ENCODE peak calls at places on chromosomes 3 and 15, in five cellular contexts. J, C, L, K and W are unnamed samples.

GRCh38 chr3:13497386-13497785 is 17.3 kb downstream of the HDAC11 start:
- DNase-seq in K (no peak), L (peak), C (no peak), J (no peak), W (no peak)

GRCh38 chr3:189981668-189982067 is 139.0 kb downstream of the P3H2 start:
- DNase-seq in K (no peak), L (peak), J (peak), C (no peak), W (no peak)

GRCh38 chr15:41554401-41554800 is 4.6 kb upstream of the TYRO3 start:
- DNase-seq in C (no peak), K (no peak), L (no peak), J (no peak), W (no peak)

GRCh38 chr3:172591876-172592771 is 68.9 kb upstream of the TNFSF10 start:
- DNase-seq in C (peak), L (no peak), K (no peak), J (no peak), W (no peak)

GRCh38 chr3:11381563-11381962 is 109.4 kb downstream of the ATG7 start:
- DNase-seq in J (no peak), L (no peak), K (no peak), C (no peak), W (no peak)

GRCh38 chr15:73981761-73982222 is 10.3 kb downstream of the STOML1 start:
- DNase-seq in K (no peak), J (no peak), L (peak), C (no peak), W (no peak)

GRCh38 chr3:165895919-165896318 is 58.7 kb upstream of the BCHE start:
- DNase-seq in J (peak), C (no peak), L (no peak), K (no peak), W (no peak)

GRCh38 chr3:25508901-25509300 is 80.8 kb downstream of the RARB start:
- DNase-seq in L (peak), C (no peak), K (peak), J (peak), W (no peak)

DNA sequence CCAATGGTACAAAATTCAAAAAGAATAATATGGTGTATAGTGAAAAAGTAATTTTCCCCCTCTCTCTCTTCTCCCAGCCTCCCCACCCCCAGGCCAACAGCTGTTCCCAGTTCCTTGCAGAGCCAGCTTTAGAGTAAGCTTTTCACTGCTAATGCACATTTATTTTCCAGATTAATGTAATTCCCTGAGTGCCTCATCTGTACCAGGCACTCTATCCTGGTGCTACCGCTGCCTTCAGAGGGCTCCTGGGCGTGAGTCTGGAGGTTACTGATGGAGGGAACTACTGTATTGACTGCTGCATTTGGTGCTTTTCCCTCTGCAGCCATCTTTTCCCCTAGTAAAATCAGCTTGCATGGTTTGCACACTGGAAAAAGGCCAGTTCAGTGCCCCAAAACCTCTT is 8.6 kb upstream of the USP3 start:
- DNase-seq in J (no peak), C (no peak), L (no peak), K (no peak), W (no peak)
- H3K27ac ChIP-seq in J (peak), C (no peak), L (no peak), K (no peak), W (no peak)

GRCh38 chr3:195035345-195036202 is 235.4 kb downstream of the XXYLT1 start:
- DNase-seq in K (no peak), C (no peak), J (no peak), L (no peak), W (no peak)
- TF ChIP-seq CTCF in K (no peak), C (no peak), J (peak), L (peak), W (no peak)

GRCh38 chr3:66473181-66473580 is 27.6 kb downstream of the LRIG1 start:
- DNase-seq in C (no peak), K (no peak), J (no peak), L (peak), W (no peak)
- H3K4me3 ChIP-seq in C (no peak), K (no peak), J (no peak), L (no peak), W (no peak)

GRCh38 chr3:39281533-39281932 is 1.7 kb upstream of the CX3CR1 start:
- DNase-seq in L (no peak), C (no peak), J (no peak), K (no peak), W (no peak)

GRCh38 chr3:39278616-39278935 is 1.3 kb downstream of the CX3CR1 start:
- DNase-seq in J (no peak), C (no peak), K (peak), L (no peak), W (no peak)

GRCh38 chr3:39279745-39280517 is at the start of gene CX3CR1:
- DNase-seq in J (no peak), C (no peak), L (no peak), K (no peak), W (peak)

GRCh38 chr3:39277893-39278615 is 1.8 kb downstream of the CX3CR1 start:
- DNase-seq in C (no peak), L (no peak), K (no peak), J (no peak), W (no peak)

DNA sequence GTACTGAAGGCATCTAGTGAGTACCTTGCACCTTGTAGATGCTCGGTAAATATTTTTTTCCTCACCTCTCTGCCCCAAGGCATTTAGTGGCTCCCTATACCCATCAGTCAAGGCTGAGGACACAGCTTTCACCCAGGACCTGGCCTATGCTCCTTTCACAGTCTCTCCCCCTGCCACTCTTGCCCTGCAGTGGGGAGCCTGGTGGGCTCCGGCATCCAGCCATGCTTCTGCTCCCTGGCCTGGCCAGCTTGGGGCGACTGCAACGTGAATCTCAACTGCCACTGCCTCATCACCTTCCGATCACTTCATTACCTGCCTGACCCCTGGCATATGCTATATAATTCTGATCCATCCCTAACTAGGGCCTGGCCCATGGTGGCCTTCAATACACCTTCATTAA is 733 bp upstream of the CX3CR1 start:
- DNase-seq in C (no peak), K (no peak), J (no peak), L (no peak), W (no peak)
- H3K27ac ChIP-seq in C (no peak), K (no peak), J (no peak), L (no peak), W (peak)

GRCh38 chr3:168094877-168095610 is 680 bp downstream of the GOLIM4 start:
- DNase-seq in J (peak), L (peak), C (peak), K (peak), W (peak)

GRCh38 chr3:168094580-168094876 is 1.2 kb downstream of the GOLIM4 start:
- DNase-seq in J (no peak), L (peak), C (no peak), K (peak), W (no peak)

GRCh38 chr3:168097381-168097780 is 1.7 kb upstream of the GOLIM4 start:
- DNase-seq in C (no peak), L (no peak), J (no peak), K (no peak), W (no peak)

GRCh38 chr3:168096210-168096795 is 579 bp upstream of the GOLIM4 start:
- DNase-seq in L (peak), C (no peak), K (no peak), J (peak), W (peak)

DNA sequence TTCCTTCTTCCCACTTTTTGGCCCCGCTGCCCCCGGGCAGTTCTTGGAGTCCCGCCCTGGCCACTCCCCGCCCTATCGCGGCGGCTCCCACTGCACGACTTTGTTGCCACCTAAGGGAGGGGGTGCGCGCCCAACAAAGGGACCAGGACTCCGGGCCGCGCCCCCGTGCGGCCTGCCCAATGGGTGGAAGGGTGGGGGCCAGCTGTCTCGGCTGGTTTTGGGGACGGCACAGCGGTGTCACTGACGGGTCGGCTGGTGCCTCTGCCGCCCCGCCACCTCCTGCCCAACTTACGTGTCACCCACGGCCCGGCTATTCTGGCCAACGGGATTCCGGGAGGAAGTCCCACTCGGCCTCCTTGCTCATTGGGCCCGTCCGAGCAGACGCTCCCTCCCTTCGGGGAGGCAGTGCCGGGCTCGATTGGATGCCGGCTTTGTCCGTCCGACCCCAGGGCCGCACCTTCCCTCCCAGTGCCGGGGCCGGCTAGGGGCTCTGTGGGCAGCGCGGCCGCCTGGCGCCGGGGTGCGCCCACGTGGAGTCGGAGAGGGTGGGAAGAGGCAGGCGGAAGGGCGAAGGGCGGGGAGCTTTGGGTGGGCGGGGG is at the start of gene GOLIM4:
- DNase-seq in L (peak), K (peak), J (peak), C (peak), W (peak)
- TF ChIP-seq CTCF in L (peak), K (no peak), J (no peak), C (no peak), W (no peak)

GRCh38 chr15:60536951-60537350 is 58.0 kb upstream of the ICE2 start:
- DNase-seq in L (no peak), J (no peak), K (no peak), C (no peak), W (no peak)

GRCh38 chr15:60541784-60542617 is 63.1 kb upstream of the ICE2 start:
- DNase-seq in J (no peak), L (no peak), C (peak), K (no peak), W (peak)

GRCh38 chr15:60538129-60538528 is 59.2 kb upstream of the ICE2 start:
- DNase-seq in J (no peak), C (no peak), L (no peak), K (no peak), W (no peak)

GRCh38 chr15:60539017-60539416 is 60.1 kb upstream of the ICE2 start:
- DNase-seq in K (no peak), L (no peak), C (no peak), J (no peak), W (no peak)

DNA sequence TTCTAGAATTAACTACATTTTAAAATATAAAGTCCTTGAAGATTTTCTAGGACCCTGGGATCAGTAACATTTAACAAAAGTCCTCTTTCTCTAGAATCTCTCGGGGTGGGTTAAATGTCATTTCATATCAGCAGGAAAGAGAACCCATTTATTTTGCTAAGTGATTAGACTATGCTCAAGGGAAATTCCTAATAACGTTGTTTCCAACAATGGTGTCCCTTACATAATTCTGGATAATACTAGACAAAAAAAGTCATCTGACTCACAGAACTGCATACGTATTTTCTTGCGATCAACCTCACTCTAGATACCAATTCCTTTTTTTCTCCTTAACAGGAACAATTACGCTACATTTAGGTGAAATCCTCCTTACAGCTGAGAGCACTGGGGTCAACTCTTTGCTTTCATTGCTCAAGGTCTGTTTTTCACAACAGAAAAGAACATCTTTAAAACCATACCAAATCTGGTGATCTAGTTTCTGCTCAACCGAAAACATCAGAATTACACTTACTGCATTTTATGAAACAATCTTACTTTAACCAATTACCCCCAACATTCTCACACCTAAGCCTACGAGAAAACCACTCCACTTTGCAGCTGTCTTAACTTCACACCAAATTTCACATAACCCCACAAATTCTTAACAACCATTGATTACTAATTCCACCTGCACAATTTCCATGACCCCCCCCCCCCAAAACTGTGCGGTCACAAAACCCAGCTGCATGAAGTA is 61.1 kb upstream of the ICE2 start:
- DNase-seq in L (no peak), K (no peak), C (no peak), J (no peak), W (no peak)
- H3K4me3 ChIP-seq in L (no peak), K (no peak), C (no peak), J (no peak), W (no peak)

DNA sequence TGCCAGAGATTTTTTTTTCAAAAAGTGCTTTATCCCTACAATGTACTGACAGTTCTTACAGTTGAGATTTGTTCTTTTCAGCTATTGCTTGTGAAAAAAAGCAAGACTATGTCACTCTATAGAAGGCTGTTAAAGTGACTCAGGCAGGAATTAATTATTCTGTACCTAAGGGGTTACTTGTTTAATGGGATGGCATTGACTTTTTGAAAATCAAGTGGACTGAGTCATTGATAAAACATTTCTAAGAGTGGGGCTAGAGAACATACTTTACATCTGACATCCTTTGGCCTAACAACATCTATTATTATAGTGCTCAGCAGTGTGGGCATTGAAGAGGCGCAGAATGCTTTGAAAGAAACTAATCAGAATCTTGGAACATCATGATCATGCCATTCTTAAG is 34.3 kb downstream of the INTS14 start:
- DNase-seq in J (no peak), C (no peak), L (peak), K (no peak), W (no peak)
- H3K27ac ChIP-seq in J (no peak), C (no peak), L (peak), K (no peak), W (no peak)

GRCh38 chr3:154040283-154040682 is 80.9 kb upstream of the ARHGEF26 start:
- DNase-seq in K (no peak), J (peak), C (no peak), L (peak), W (no peak)
- TF ChIP-seq CTCF in K (no peak), J (peak), C (no peak), L (peak), W (no peak)

GRCh38 chr3:125622381-125622788 is 27.1 kb upstream of the OSBPL11 start:
- DNase-seq in K (no peak), J (no peak), C (no peak), L (no peak), W (peak)
- H3K4me3 ChIP-seq in K (no peak), J (no peak), C (no peak), L (no peak), W (no peak)